ENCODE peak calls at places on chromosomes 16 and 17, in seven cellular contexts. One of them, this sample, is unnamed. For H3K36me3, the result is how much of the 10 kb centered on the place peaks cover.

GRCh38 chr17:31579265-31579664 is 187.8 kb downstream of the RAB11FIP4 start:
- DNase-seq in CD8-positive, alpha-beta memory T cell: no peak
- DNase-seq in ovary: peak
- DNase-seq in naive thymus-derived CD4-positive, alpha-beta T cell: no peak
- DNase-seq in BJ: no peak
- DNase-seq in tibial artery: no peak
- DNase-seq in kidney epithelial cell: no peak
- DNase-seq in this sample: no peak

GRCh38 chr16:50296807-50297206 is 30.5 kb downstream of the ADCY7 start:
- DNase-seq in tibial artery: no peak
- DNase-seq in ovary: peak
- DNase-seq in kidney epithelial cell: no peak
- DNase-seq in naive thymus-derived CD4-positive, alpha-beta T cell: no peak
- DNase-seq in BJ: no peak
- DNase-seq in CD8-positive, alpha-beta memory T cell: no peak
- DNase-seq in this sample: peak

GRCh38 chr17:42843358-42843934 is 934 bp upstream of the AOC2 start:
- DNase-seq in tibial artery: peak
- DNase-seq in BJ: no peak
- DNase-seq in CD8-positive, alpha-beta memory T cell: no peak
- DNase-seq in ovary: no peak
- DNase-seq in kidney epithelial cell: no peak
- DNase-seq in naive thymus-derived CD4-positive, alpha-beta T cell: no peak
- DNase-seq in this sample: no peak

GRCh38 chr16:14436410-14436955 is 193.6 kb downstream of the PARN start:
- DNase-seq in ovary: no peak
- DNase-seq in naive thymus-derived CD4-positive, alpha-beta T cell: no peak
- DNase-seq in kidney epithelial cell: no peak
- DNase-seq in CD8-positive, alpha-beta memory T cell: peak
- DNase-seq in tibial artery: no peak
- DNase-seq in BJ: no peak
- DNase-seq in this sample: no peak

GRCh38 chr16:67907397-67907796 is 14.3 kb downstream of the PSKH1 start:
- DNase-seq in ovary: no peak
- DNase-seq in CD8-positive, alpha-beta memory T cell: no peak
- DNase-seq in kidney epithelial cell: no peak
- DNase-seq in naive thymus-derived CD4-positive, alpha-beta T cell: no peak
- DNase-seq in tibial artery: no peak
- DNase-seq in BJ: no peak
- DNase-seq in this sample: no peak

GRCh38 chr16:68884867-68885266 is 41.5 kb downstream of the TANGO6 start:
- DNase-seq in naive thymus-derived CD4-positive, alpha-beta T cell: no peak
- DNase-seq in kidney epithelial cell: no peak
- DNase-seq in BJ: no peak
- DNase-seq in CD8-positive, alpha-beta memory T cell: no peak
- DNase-seq in ovary: no peak
- DNase-seq in tibial artery: no peak
- DNase-seq in this sample: no peak

GRCh38 chr16:85286066-85286712 is 173.9 kb upstream of the CIBAR2 start:
- DNase-seq in ovary: no peak
- DNase-seq in tibial artery: peak
- DNase-seq in BJ: no peak
- DNase-seq in naive thymus-derived CD4-positive, alpha-beta T cell: no peak
- DNase-seq in kidney epithelial cell: no peak
- DNase-seq in CD8-positive, alpha-beta memory T cell: no peak
- DNase-seq in this sample: no peak

GRCh38 chr17:57463103-57463885 is 207.0 kb downstream of the MSI2 start:
- DNase-seq in kidney epithelial cell: peak
- DNase-seq in naive thymus-derived CD4-positive, alpha-beta T cell: no peak
- DNase-seq in tibial artery: no peak
- DNase-seq in CD8-positive, alpha-beta memory T cell: no peak
- DNase-seq in ovary: no peak
- DNase-seq in BJ: no peak
- DNase-seq in this sample: no peak

GRCh38 chr16:73113326-73113720 is 65.4 kb upstream of the ZFHX3 start:
- DNase-seq in kidney epithelial cell: no peak
- DNase-seq in ovary: no peak
- DNase-seq in CD8-positive, alpha-beta memory T cell: no peak
- DNase-seq in naive thymus-derived CD4-positive, alpha-beta T cell: no peak
- DNase-seq in BJ: no peak
- DNase-seq in tibial artery: no peak
- DNase-seq in this sample: no peak

GRCh38 chr17:68847711-68848110 is 107.5 kb downstream of the ABCA8 start:
- DNase-seq in CD8-positive, alpha-beta memory T cell: no peak
- DNase-seq in BJ: no peak
- DNase-seq in naive thymus-derived CD4-positive, alpha-beta T cell: no peak
- DNase-seq in ovary: no peak
- DNase-seq in tibial artery: no peak
- DNase-seq in kidney epithelial cell: no peak
- DNase-seq in this sample: no peak

GRCh38 chr17:50269477-50270429 is 4.5 kb upstream of the TMEM92 start:
- DNase-seq in kidney epithelial cell: no peak
- DNase-seq in CD8-positive, alpha-beta memory T cell: peak
- DNase-seq in BJ: no peak
- DNase-seq in ovary: peak
- DNase-seq in naive thymus-derived CD4-positive, alpha-beta T cell: no peak
- DNase-seq in tibial artery: peak
- DNase-seq in this sample: peak

GRCh38 chr16:85657996-85658395 is 30.8 kb downstream of the GINS2 start:
- DNase-seq in ovary: no peak
- DNase-seq in naive thymus-derived CD4-positive, alpha-beta T cell: no peak
- DNase-seq in kidney epithelial cell: no peak
- DNase-seq in BJ: no peak
- DNase-seq in tibial artery: no peak
- DNase-seq in CD8-positive, alpha-beta memory T cell: no peak
- DNase-seq in this sample: no peak

GRCh38 chr17:37792787-37793186 is 47.9 kb upstream of the HNF1B start:
- DNase-seq in kidney epithelial cell: peak
- DNase-seq in ovary: no peak
- DNase-seq in CD8-positive, alpha-beta memory T cell: no peak
- DNase-seq in naive thymus-derived CD4-positive, alpha-beta T cell: no peak
- DNase-seq in tibial artery: no peak
- DNase-seq in BJ: peak
- DNase-seq in this sample: no peak

DNA sequence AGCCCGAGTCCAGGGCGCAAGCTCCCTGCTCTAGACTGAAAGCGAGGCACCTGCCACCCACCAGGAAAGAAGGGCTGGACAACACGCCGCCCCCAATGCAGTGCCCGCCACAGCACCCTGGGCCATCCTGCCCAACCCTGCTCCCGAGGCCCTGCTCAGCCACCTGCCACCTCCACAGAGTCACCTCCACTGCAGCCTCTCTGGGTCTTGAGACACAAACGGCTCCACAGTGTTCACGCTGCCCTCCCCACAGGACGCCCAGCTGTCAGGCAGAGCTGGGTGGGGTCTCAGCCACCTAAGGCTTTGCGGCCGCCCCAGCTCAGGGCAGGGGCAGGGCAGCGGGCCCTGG is 9.3 kb downstream of the CLCN7 start:
- DNase-seq in tibial artery: no peak
- DNase-seq in CD8-positive, alpha-beta memory T cell: no peak
- DNase-seq in ovary: no peak
- DNase-seq in naive thymus-derived CD4-positive, alpha-beta T cell: no peak
- DNase-seq in BJ: no peak
- DNase-seq in kidney epithelial cell: no peak
- DNase-seq in this sample: no peak
- H3K4me3 ChIP-seq in tibial artery: no peak
- H3K4me3 ChIP-seq in CD8-positive, alpha-beta memory T cell: no peak
- H3K4me3 ChIP-seq in ovary: no peak
- H3K4me3 ChIP-seq in naive thymus-derived CD4-positive, alpha-beta T cell: no peak
- H3K4me3 ChIP-seq in BJ: no peak
- H3K4me3 ChIP-seq in kidney epithelial cell: no peak
- H3K4me3 ChIP-seq in this sample: no peak

GRCh38 chr16:4684030-4684715 is 9.2 kb upstream of the NUDT16L1 start:
- DNase-seq in ovary: peak
- DNase-seq in CD8-positive, alpha-beta memory T cell: no peak
- DNase-seq in BJ: no peak
- DNase-seq in naive thymus-derived CD4-positive, alpha-beta T cell: no peak
- DNase-seq in tibial artery: no peak
- DNase-seq in kidney epithelial cell: no peak
- DNase-seq in this sample: no peak
- H3K36me3 ChIP-seq in ovary: under half
- H3K36me3 ChIP-seq in CD8-positive, alpha-beta memory T cell: under half
- H3K36me3 ChIP-seq in BJ: under half
- H3K36me3 ChIP-seq in naive thymus-derived CD4-positive, alpha-beta T cell: under half
- H3K36me3 ChIP-seq in tibial artery: half or more
- H3K36me3 ChIP-seq in kidney epithelial cell: under half
- H3K36me3 ChIP-seq in this sample: half or more

GRCh38 chr16:56589141-56590039 is at the start of gene MT3:
- DNase-seq in ovary: no peak
- DNase-seq in BJ: no peak
- DNase-seq in tibial artery: no peak
- DNase-seq in kidney epithelial cell: no peak
- DNase-seq in CD8-positive, alpha-beta memory T cell: peak
- DNase-seq in naive thymus-derived CD4-positive, alpha-beta T cell: peak
- DNase-seq in this sample: no peak
- H3K4me3 ChIP-seq in ovary: no peak
- H3K4me3 ChIP-seq in BJ: peak
- H3K4me3 ChIP-seq in tibial artery: peak
- H3K4me3 ChIP-seq in kidney epithelial cell: peak
- H3K4me3 ChIP-seq in CD8-positive, alpha-beta memory T cell: peak
- H3K4me3 ChIP-seq in naive thymus-derived CD4-positive, alpha-beta T cell: peak
- H3K4me3 ChIP-seq in this sample: no peak

GRCh38 chr16:4378202-4378666 is 6.6 kb downstream of the VASN start:
- DNase-seq in tibial artery: peak
- DNase-seq in BJ: no peak
- DNase-seq in kidney epithelial cell: no peak
- DNase-seq in CD8-positive, alpha-beta memory T cell: no peak
- DNase-seq in ovary: no peak
- DNase-seq in naive thymus-derived CD4-positive, alpha-beta T cell: no peak
- DNase-seq in this sample: no peak
- H3K36me3 ChIP-seq in tibial artery: under half
- H3K36me3 ChIP-seq in BJ: half or more
- H3K36me3 ChIP-seq in kidney epithelial cell: under half
- H3K36me3 ChIP-seq in CD8-positive, alpha-beta memory T cell: under half
- H3K36me3 ChIP-seq in ovary: under half
- H3K36me3 ChIP-seq in naive thymus-derived CD4-positive, alpha-beta T cell: under half
- H3K36me3 ChIP-seq in this sample: half or more

DNA sequence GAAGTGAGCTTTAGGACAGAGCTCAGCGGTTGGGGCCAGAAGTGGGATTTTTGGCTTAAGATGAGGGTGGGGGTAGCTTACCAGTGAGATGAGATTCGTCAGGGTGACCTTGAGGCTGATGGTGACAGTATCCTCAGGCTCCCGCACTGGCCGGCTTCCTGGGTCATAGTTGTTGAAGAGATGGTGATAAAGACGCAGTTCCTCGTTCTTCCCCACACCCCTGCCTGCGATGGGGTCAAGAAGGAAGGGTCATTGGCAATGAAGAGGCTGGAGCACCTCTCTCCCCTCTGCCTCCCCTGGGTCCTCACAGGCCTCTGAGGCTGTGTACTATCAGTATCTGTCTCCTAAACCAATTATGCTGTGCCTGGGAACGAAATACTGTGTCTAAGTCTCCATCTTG is 358 bp downstream of the CHRNE start:
- DNase-seq in BJ: no peak
- DNase-seq in CD8-positive, alpha-beta memory T cell: no peak
- DNase-seq in kidney epithelial cell: no peak
- DNase-seq in naive thymus-derived CD4-positive, alpha-beta T cell: no peak
- DNase-seq in tibial artery: no peak
- DNase-seq in ovary: peak
- DNase-seq in this sample: peak
- H3K4me3 ChIP-seq in BJ: no peak
- H3K4me3 ChIP-seq in CD8-positive, alpha-beta memory T cell: peak
- H3K4me3 ChIP-seq in kidney epithelial cell: no peak
- H3K4me3 ChIP-seq in naive thymus-derived CD4-positive, alpha-beta T cell: peak
- H3K4me3 ChIP-seq in tibial artery: no peak
- H3K4me3 ChIP-seq in ovary: no peak
- H3K4me3 ChIP-seq in this sample: peak

GRCh38 chr16:88725609-88726407 is 19.5 kb downstream of the CTU2 start:
- DNase-seq in CD8-positive, alpha-beta memory T cell: no peak
- DNase-seq in ovary: no peak
- DNase-seq in BJ: no peak
- DNase-seq in naive thymus-derived CD4-positive, alpha-beta T cell: no peak
- DNase-seq in tibial artery: no peak
- DNase-seq in kidney epithelial cell: no peak
- DNase-seq in this sample: no peak
- H3K36me3 ChIP-seq in CD8-positive, alpha-beta memory T cell: under half
- H3K36me3 ChIP-seq in ovary: under half
- H3K36me3 ChIP-seq in BJ: half or more
- H3K36me3 ChIP-seq in naive thymus-derived CD4-positive, alpha-beta T cell: under half
- H3K36me3 ChIP-seq in tibial artery: half or more
- H3K36me3 ChIP-seq in kidney epithelial cell: under half
- H3K36me3 ChIP-seq in this sample: under half

This sample was measured in left lung.